ENCODE peak calls at places on chromosomes 7 and 10, in eight cellular contexts. R is amygdala; O is effector CD8-positive, alpha-beta T cell; N is WERI-Rb-1; H is stimulated activated CD4-positive, alpha-beta T cell treated with anti-CD3 and anti-CD28 coated beads, Interleukin-15, amount 100 ng/mL, for 1 hour; C is kidney glomerular epithelial cell; U is stimulated activated effector memory CD8-positive, alpha-beta T cell treated with anti-CD3 and anti-CD28 coated beads, Interleukin-12 subunit alpha, Interleukin-12 subunit beta, amount 100 ng/mL, for 72 hours; J is SK-MEL-5. T is an unnamed sample.

GRCh38 chr7:49417034-49417433 is 356.4 kb upstream of the VWC2 start:
- DNase-seq in R (no peak), O (no peak), N (no peak), H (no peak), C (no peak), U (no peak), J (no peak), T (no peak)

GRCh38 chr10:30591249-30591670 is 38.3 kb downstream of the LYZL2 start:
- DNase-seq in R (no peak), O (peak; percentile 16), N (no peak), H (no peak), C (peak; percentile 71), U (peak; percentile 62), J (peak; percentile 61), T (no peak)

GRCh38 chr10:3892440-3893101 is 107.6 kb upstream of the KLF6 start:
- DNase-seq in R (no peak), O (no peak), N (no peak), H (no peak), C (no peak), U (peak; percentile 63), J (no peak), T (no peak)

GRCh38 chr10:133258066-133258817 is 18.4 kb downstream of the ADAM8 start:
- DNase-seq in R (no peak), O (no peak), N (no peak), H (no peak), C (no peak), U (peak; percentile 72), J (no peak), T (no peak)

GRCh38 chr7:50206521-50207250 is 97.8 kb upstream of the IKZF1 start:
- DNase-seq in R (no peak), O (peak; percentile 45), N (no peak), H (peak; percentile 49), C (no peak), U (peak; percentile 73), J (no peak), T (no peak)

GRCh38 chr7:100137851-100138760 is 10.6 kb upstream of the LAMTOR4 start:
- DNase-seq in R (no peak), O (no peak), N (no peak), H (no peak), C (peak; percentile 10), U (no peak), J (no peak), T (no peak)

GRCh38 chr7:157007470-157008066 is 2.9 kb downstream of the MNX1 start:
- DNase-seq in R (no peak), O (no peak), N (no peak), H (no peak), C (no peak), U (no peak), J (no peak), T (no peak)

GRCh38 chr7:43791-44540 is 148.4 kb upstream of the FAM20C start:
- DNase-seq in R (no peak), O (no peak), N (no peak), H (no peak), C (no peak), U (peak; percentile 41), J (no peak), T (no peak)

GRCh38 chr10:129104266-129105045 is 362.6 kb upstream of the MGMT start:
- DNase-seq in R (no peak), O (no peak), N (no peak), H (no peak), C (peak; percentile 3), U (no peak), J (no peak), T (no peak)

GRCh38 chr7:115995701-115996100 is 34.9 kb downstream of the TFEC start:
- DNase-seq in R (no peak), O (no peak), N (no peak), H (no peak), C (no peak), U (no peak), J (no peak), T (no peak)

T was measured in dorsolateral prefrontal cortex.